ENCODE peak calls at places on chromosomes 3 and 15, in six cellular contexts. T, V, M, Z, J and K are unnamed samples. For H3K27me3, the result is how much of the 10 kb centered on the place peaks cover.

GRCh38 chr3:111963424-111963823 is 15.4 kb upstream of the ABHD10 start:
- DNase-seq in T (no peak), V (no peak), M (no peak), Z (no peak), J (no peak), K (no peak)

GRCh38 chr3:98329392-98330124 is 24.1 kb upstream of the OR5K4 start:
- DNase-seq in T (peak), V (no peak), M (peak), Z (peak), J (no peak), K (peak)

GRCh38 chr15:68640791-68641331 is 62.1 kb downstream of the CORO2B start:
- DNase-seq in T (no peak), V (peak), M (no peak), Z (no peak), J (peak), K (no peak)

GRCh38 chr15:67331676-67332075 is 77.1 kb downstream of the IQCH start:
- DNase-seq in T (no peak), V (no peak), M (no peak), Z (no peak), J (no peak), K (no peak)

GRCh38 chr3:149667576-149667975 is 9.8 kb upstream of the WWTR1 start:
- DNase-seq in T (no peak), V (no peak), M (no peak), Z (no peak), J (no peak), K (no peak)

GRCh38 chr3:152126260-152126659 is 142.5 kb upstream of the MBNL1 start:
- DNase-seq in T (no peak), V (no peak), M (no peak), Z (no peak), J (no peak), K (no peak)

GRCh38 chr15:99566157-99566900 is 545 bp downstream of the MEF2A start:
- DNase-seq in T (no peak), V (peak), M (peak), Z (peak), J (peak), K (peak)

GRCh38 chr3:157122116-157122515 is 37.8 kb downstream of the CCNL1 start:
- DNase-seq in T (no peak), V (no peak), M (no peak), Z (no peak), J (no peak), K (no peak)

GRCh38 chr3:69143605-69144004 is 21.2 kb upstream of the LMOD3 start:
- DNase-seq in T (no peak), V (no peak), M (no peak), Z (no peak), J (no peak), K (no peak)

GRCh38 chr3:61560452-61561373 is 658 bp upstream of the PTPRG start:
- DNase-seq in T (peak), V (peak), M (peak), Z (peak), J (peak), K (peak)

GRCh38 chr3:58039609-58040008 is 31.4 kb downstream of the FLNB start:
- DNase-seq in T (no peak), V (peak), M (no peak), Z (no peak), J (no peak), K (no peak)

GRCh38 chr3:10501664-10502052 is 3.7 kb downstream of the ATP2B2 start:
- DNase-seq in T (no peak), V (no peak), M (no peak), Z (no peak), J (no peak), K (no peak)

GRCh38 chr15:45097466-45097865 is 16.5 kb downstream of the DUOX2 start:
- DNase-seq in T (no peak), V (peak), M (no peak), Z (no peak), J (peak), K (no peak)
- H3K27me3 ChIP-seq in T (under half), V (under half), M (under half), Z (under half), J (under half), K (under half)

GRCh38 chr3:40764722-40765121 is 240.0 kb downstream of the ZNF621 start:
- DNase-seq in T (no peak), V (no peak), M (no peak), Z (no peak), J (no peak), K (no peak)
- TF ChIP-seq EP300 in T (no peak), V (no peak), M (no peak), Z (no peak), J (no peak), K (no peak)

GRCh38 chr3:35641920-35642532 is 2.7 kb downstream of the ARPP21 start:
- DNase-seq in T (no peak), V (no peak), M (no peak), Z (no peak), J (no peak), K (no peak)

GRCh38 chr3:35640186-35640584 is 860 bp downstream of the ARPP21 start:
- DNase-seq in T (no peak), V (no peak), M (no peak), Z (no peak), J (no peak), K (no peak)

GRCh38 chr3:35640736-35641135 is 1.4 kb downstream of the ARPP21 start:
- DNase-seq in T (no peak), V (no peak), M (no peak), Z (no peak), J (no peak), K (no peak)

GRCh38 chr3:35638640-35639250 is 580 bp upstream of the ARPP21 start:
- DNase-seq in T (no peak), V (no peak), M (no peak), Z (no peak), J (no peak), K (no peak)

GRCh38 chr3:35639251-35640185 is at the start of gene ARPP21:
- DNase-seq in T (no peak), V (peak), M (no peak), Z (no peak), J (no peak), K (no peak)
- H3K27me3 ChIP-seq in T (under half), V (under half), M (under half), Z (under half), J (under half), K (under half)

GRCh38 chr15:42207674-42208579 is at the start of gene VPS39:
- DNase-seq in T (peak), V (peak), M (peak), Z (peak), J (peak), K (peak)
- TF ChIP-seq EP300 in T (no peak), V (no peak), M (no peak), Z (no peak), J (no peak), K (peak)

DNA sequence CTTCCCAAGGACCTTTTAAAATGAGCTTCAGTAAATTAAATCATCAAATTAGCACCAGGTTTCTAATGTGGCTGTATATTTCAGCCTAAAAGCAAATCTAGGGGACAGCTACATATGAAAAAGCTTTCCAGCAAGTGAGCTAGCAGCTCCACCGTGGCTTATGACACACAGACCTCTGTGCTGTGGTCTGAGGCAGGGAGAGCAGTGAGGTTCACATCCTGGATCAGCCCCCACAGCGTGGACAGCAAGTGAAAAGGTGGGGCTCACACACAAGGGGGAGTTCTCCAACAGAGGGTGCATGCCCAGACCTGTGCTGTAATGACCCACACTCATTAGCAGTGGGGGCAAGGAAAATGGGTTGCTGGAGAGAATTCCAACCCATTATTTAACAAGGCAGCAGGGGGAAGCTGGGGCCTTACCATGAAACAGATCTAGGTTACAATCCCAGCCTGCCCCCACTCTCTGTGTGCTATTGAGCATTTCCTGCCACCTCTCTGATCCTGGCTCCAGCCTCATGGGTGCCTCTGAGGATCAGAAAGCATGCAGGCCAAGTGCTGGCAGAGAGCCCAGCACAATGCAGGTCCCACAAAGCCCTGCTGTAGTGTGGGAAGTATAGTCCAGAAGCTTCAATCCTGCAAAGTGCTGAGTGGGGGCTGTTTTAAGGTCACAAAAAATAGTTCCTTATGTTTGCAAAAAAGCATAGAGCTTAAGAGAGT is 48.2 kb downstream of the RASGRF1 start:
- DNase-seq in T (no peak), V (no peak), M (no peak), Z (no peak), J (no peak), K (no peak)
- H3K27me3 ChIP-seq in T (under half), V (under half), M (under half), Z (under half), J (under half), K (under half)

GRCh38 chr3:197718904-197719303 is 17.8 kb downstream of the RUBCN start:
- DNase-seq in T (no peak), V (no peak), M (no peak), Z (no peak), J (no peak), K (no peak)
- TF ChIP-seq EP300 in T (no peak), V (no peak), M (no peak), Z (no peak), J (no peak), K (no peak)

DNA sequence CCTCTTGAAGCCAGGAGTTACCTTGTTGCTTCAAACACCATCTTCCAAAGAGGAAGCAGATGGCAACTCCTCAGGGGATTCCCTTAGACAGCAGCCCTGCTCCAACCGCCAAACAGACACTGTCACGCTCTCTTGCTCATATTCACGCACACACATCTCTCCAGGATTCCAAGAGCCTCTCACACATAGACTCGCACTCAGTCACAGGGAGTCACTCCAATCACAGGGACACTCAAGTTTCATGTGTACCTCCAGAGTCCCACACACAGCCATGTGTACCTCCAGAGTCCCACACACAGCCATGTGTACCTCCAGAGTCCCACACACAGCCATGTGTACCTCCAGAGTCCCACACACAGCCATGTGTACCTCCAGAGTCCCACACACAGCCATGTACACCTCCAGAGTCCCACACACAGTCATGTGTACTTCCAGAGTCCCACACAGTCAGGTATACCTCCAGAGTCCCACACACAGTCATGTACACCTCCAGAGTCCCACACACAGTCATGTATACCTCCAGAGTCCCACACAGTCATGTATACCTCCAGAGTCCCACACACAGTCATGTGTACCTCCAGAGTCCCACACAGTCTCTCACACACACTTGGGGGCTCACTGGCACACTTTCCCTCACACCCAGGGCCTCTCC is 6.1 kb downstream of the VWA5B2 start:
- DNase-seq in T (no peak), V (no peak), M (no peak), Z (no peak), J (no peak), K (no peak)
- H3K27me3 ChIP-seq in T (under half), V (half or more), M (under half), Z (under half), J (under half), K (under half)

GRCh38 chr3:30358871-30359270 is 247.5 kb upstream of the TGFBR2 start:
- DNase-seq in T (no peak), V (no peak), M (no peak), Z (no peak), J (no peak), K (no peak)

GRCh38 chr3:30354972-30355371 is 251.4 kb upstream of the TGFBR2 start:
- DNase-seq in T (no peak), V (no peak), M (no peak), Z (no peak), J (no peak), K (no peak)

GRCh38 chr3:30357897-30358296 is 248.5 kb upstream of the TGFBR2 start:
- DNase-seq in T (no peak), V (no peak), M (no peak), Z (no peak), J (no peak), K (no peak)

GRCh38 chr3:30355622-30356021 is 250.8 kb upstream of the TGFBR2 start:
- DNase-seq in T (no peak), V (no peak), M (no peak), Z (no peak), J (no peak), K (no peak)

DNA sequence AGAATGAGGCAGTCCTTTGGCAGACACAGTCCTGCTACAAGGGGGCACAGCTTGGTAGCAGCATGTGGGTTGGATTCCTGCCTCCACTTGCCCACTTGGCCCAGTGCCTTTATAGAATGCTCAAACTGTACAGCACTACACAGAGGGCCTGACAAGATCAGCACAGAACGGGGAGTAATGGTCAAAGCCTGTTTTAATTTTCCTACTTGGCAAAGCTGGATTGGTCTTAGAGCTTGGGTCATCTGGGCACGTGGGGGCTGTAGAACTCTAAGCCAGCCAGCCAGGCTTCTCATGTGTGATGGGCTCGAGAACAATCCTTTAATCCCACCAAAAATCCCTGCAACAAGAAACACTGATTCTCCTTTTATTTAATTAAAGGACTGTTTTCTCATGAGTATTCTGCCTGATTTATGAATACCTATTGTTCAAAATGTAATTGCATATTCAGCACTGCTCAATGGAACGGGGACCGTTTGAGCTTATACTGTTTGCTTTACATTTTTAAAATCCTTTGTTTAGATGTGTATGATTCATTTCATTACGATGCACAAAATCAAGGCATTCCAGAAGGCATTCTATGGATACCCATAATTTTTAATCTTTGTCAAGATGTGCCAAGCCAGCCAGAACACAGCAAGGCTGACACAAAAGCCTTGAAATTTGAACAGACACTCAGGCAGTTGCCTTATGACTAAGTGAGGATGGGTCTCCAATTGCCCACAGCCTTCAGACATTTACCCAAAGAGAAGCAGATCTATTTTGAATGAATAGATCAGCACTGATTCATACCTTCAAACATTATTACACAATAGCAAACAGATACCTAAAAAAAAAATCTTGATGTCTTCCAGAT is 249.3 kb upstream of the TGFBR2 start:
- DNase-seq in T (no peak), V (no peak), M (no peak), Z (no peak), J (no peak), K (no peak)
- TF ChIP-seq EP300 in T (no peak), V (no peak), M (no peak), Z (no peak), J (no peak), K (no peak)

GRCh38 chr15:79090487-79091203 is at the start of gene RASGRF1:
- DNase-seq in T (no peak), V (no peak), M (no peak), Z (peak), J (no peak), K (no peak)
- H3K27me3 ChIP-seq in T (under half), V (half or more), M (half or more), Z (under half), J (under half), K (under half)